ENCODE peak calls at places on chromosomes 6 and 20, in five cellular contexts. P is fibroblast of lung, Q is SJSA1, B is AG09309, I is Caco-2. S is an unnamed sample.

GRCh38 chr6:41214559-41215238 is 13.4 kb upstream of the TREML4 start:
- DNase-seq in P (no peak), Q (no peak), B (no peak), I (no peak), S (no peak)

GRCh38 chr6:31586013-31586412 is at the start of gene LST1:
- DNase-seq in P (no peak), Q (no peak), B (no peak), I (no peak), S (no peak)

GRCh38 chr6:168165891-168166290 is 86.9 kb upstream of the FRMD1 start:
- DNase-seq in P (no peak), Q (peak), B (no peak), I (no peak), S (no peak)

GRCh38 chr6:24924956-24925355 is 10.8 kb downstream of the RIPOR2 start:
- DNase-seq in P (no peak), Q (no peak), B (no peak), I (no peak), S (no peak)

GRCh38 chr6:121765060-121765459 is 329.6 kb downstream of the GJA1 start:
- DNase-seq in P (peak), Q (no peak), B (no peak), I (no peak), S (no peak)

GRCh38 chr6:95117236-95117635 is 460.1 kb upstream of the MANEA start:
- DNase-seq in P (no peak), Q (no peak), B (no peak), I (no peak), S (no peak)

GRCh38 chr6:74357329-74357728 is 661.3 kb downstream of the CD109 start:
- DNase-seq in P (peak), Q (no peak), B (peak), I (no peak), S (peak)

GRCh38 chr20:23629017-23629541 is 8.7 kb downstream of the CST3 start:
- DNase-seq in P (peak), Q (peak), B (no peak), I (peak), S (peak)

GRCh38 chr20:62496525-62497218 is 20.9 kb upstream of the GATA5 start:
- DNase-seq in P (no peak), Q (no peak), B (no peak), I (no peak), S (no peak)

GRCh38 chr20:3358676-3359340 is 48.7 kb downstream of the DNAAF9 start:
- DNase-seq in P (no peak), Q (no peak), B (no peak), I (no peak), S (no peak)

GRCh38 chr20:23609486-23610109 is 3.9 kb upstream of the CST9 start:
- DNase-seq in P (no peak), Q (no peak), B (no peak), I (no peak), S (no peak)

GRCh38 chr20:59603727-59604608 is at the start of gene PHACTR3:
- DNase-seq in P (no peak), Q (no peak), B (no peak), I (no peak), S (no peak)

GRCh38 chr6:27547157-27548075 is 74.5 kb upstream of the ZNF184 start:
- DNase-seq in P (peak), Q (no peak), B (no peak), I (peak), S (no peak)

GRCh38 chr6:2853766-2854393 is 12.2 kb upstream of the SERPINB1 start:
- DNase-seq in P (peak), Q (peak), B (no peak), I (no peak), S (peak)

GRCh38 chr6:1208876-1209275 is 103.0 kb upstream of the FOXQ1 start:
- DNase-seq in P (no peak), Q (no peak), B (no peak), I (no peak), S (no peak)

GRCh38 chr6:80696268-80696667 is 589.8 kb downstream of the BCKDHB start:
- DNase-seq in P (no peak), Q (no peak), B (no peak), I (no peak), S (no peak)

GRCh38 chr6:169230322-169230665 is 23.4 kb downstream of the THBS2 start:
- DNase-seq in P (peak), Q (peak), B (no peak), I (no peak), S (no peak)

GRCh38 chr6:137867685-137868509 is 838 bp downstream of the TNFAIP3 start:
- DNase-seq in P (no peak), Q (no peak), B (no peak), I (no peak), S (no peak)

GRCh38 chr6:122568350-122568749 is 41.9 kb upstream of the PKIB start:
- DNase-seq in P (no peak), Q (no peak), B (no peak), I (no peak), S (no peak)

GRCh38 chr6:35497571-35498406 is 910 bp upstream of the TEAD3 start:
- DNase-seq in P (peak), Q (peak), B (peak), I (peak), S (peak)
- H3K4me3 ChIP-seq in P (peak), Q (peak), B (peak), I (peak), S (peak)

GRCh38 chr6:170497845-170498281 is 55.2 kb downstream of the PSMB1 start:
- DNase-seq in P (peak), Q (no peak), B (no peak), I (no peak), S (no peak)
- H3K4me3 ChIP-seq in P (no peak), Q (no peak), B (no peak), I (no peak), S (no peak)

GRCh38 chr6:108582618-108583017 is 21.9 kb downstream of the FOXO3 start:
- DNase-seq in P (no peak), Q (no peak), B (no peak), I (no peak), S (no peak)

GRCh38 chr6:108580645-108581044 is 19.9 kb downstream of the FOXO3 start:
- DNase-seq in P (no peak), Q (no peak), B (no peak), I (no peak), S (no peak)

GRCh38 chr6:108578595-108579038 is 17.9 kb downstream of the FOXO3 start:
- DNase-seq in P (peak), Q (peak), B (no peak), I (no peak), S (no peak)

GRCh38 chr6:108581932-108582500 is 21.3 kb downstream of the FOXO3 start:
- DNase-seq in P (peak), Q (no peak), B (no peak), I (no peak), S (no peak)

DNA sequence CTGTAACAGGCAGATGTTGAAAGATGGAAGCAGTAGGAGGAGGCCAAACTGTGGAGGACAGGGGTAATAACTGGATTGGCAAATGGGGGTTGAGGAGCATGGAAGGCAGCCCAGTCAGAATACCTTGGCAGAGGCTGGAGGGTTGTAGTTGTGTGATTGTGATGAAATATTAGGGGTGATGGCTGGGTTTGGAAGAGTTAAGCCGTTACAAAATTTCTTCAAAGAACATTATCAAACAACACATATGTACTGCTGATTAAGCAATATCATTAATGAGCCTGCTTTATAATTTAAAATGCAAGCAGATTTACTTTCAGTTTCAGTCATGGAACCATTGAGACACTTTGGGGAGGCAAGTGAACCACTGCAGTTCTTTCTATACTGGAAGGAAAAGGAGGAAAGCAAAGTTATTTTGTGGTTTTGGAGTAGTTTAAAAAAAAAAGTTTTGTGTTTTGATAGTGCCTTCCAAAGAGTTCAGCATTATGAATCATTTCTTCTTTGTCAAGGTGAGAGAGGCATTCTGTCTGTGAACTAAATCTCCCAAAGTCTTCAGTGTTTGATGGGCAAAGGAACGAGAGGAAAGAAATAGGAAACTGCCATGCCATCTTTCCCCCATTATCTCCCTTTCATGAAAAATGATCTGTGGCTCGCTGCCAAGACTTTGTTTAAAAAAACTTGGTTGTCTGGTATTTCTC is 20.7 kb downstream of the FOXO3 start:
- DNase-seq in P (peak), Q (peak), B (no peak), I (no peak), S (peak)
- H3K4me3 ChIP-seq in P (peak), Q (peak), B (peak), I (no peak), S (no peak)

DNA sequence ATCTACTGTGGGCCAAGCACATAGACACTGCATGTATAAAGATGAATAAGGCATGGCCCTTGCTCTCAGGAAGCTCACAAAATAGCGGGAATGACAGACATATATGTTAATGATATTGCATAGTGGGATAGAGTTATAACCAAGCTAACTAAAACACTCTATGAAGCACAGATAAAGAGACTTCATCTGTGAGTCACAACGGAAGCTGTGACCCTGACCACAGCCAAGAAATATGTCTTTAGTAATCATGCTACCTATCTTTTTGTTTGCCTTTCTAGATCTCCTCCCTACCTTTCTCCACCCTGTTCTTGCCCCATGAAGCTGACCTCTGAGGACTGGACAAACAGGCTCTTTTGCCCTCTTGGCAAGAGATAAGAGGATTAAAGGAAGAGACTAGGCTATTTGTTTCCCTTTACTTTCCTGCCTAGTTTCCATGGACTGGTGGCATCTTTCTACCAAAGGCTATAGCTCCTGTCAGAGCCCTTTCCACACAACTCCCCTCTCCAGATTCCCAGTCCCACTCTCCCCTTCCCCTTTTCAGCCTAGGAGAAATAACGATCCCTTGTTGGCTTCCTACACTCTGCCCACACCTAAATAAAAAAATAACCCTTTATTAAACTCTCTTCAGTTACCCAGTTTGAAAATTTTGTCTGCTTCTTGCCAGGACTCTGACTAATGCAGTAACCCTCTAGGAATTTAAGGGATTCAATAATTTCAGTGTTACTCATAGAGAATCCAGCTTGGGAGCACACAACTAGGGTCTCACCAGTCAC is 504.9 kb upstream of the MARCKS start:
- DNase-seq in P (peak), Q (peak), B (no peak), I (peak), S (peak)
- H3K4me3 ChIP-seq in P (no peak), Q (no peak), B (no peak), I (no peak), S (no peak)

DNA sequence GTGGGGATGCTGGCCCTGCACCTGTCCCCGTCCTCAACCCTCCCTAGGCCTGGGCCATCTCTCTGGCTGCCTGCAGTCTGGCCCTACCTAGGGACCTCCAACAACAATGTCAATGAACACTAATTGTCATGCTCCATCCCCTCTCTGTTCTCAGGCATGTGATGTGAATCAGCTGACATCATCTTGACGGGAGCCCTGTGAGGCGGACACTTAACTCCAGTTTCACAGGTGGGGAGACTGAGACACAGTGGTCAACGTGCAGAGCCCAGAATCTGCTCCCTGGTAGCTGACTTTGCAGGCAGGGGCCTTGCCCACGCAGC is 762 bp upstream of the TCEA2 start:
- DNase-seq in P (no peak), Q (no peak), B (no peak), I (no peak), S (no peak)
- H3K4me3 ChIP-seq in P (peak), Q (peak), B (peak), I (peak), S (peak)

GRCh38 chr6:116529466-116529969 is 16.0 kb downstream of the TRAPPC3L start:
- DNase-seq in P (peak), Q (no peak), B (no peak), I (no peak), S (no peak)
- H3K4me3 ChIP-seq in P (no peak), Q (no peak), B (no peak), I (no peak), S (no peak)

GRCh38 chr6:42915737-42916136 is at the start of gene PTCRA:
- DNase-seq in P (no peak), Q (no peak), B (no peak), I (no peak), S (no peak)
- H3K4me3 ChIP-seq in P (no peak), Q (no peak), B (no peak), I (no peak), S (no peak)

DNA sequence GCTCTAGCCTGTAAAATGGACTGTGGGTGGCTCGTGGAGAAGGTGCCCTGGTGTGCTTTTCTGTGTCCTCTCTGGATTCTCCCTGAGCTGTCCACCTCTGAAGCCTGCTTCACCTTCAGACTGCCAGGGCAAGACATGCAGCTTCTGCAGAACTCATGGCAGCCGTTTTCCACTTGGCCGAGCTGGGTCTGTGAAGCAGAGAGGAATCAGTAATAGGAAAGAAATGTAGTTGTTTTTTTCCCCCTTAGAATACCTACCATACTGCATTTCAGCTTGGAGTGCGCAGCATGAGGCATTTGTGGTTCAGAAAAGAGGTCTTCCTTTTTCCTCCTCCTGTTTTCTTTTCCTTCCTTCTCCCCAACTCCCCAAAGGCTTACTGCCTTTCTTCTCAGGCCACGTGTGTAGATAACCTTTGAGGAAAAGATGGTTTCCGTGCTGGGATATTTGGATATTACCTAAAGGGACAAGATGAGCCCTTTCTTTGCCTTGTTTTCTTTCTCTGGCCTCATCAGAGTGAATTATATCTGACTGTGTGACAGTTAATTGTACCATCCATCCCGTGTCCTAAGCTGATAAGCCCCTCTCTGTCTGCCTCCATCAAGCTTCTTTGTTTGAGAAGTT is 39.4 kb downstream of the RREB1 start:
- DNase-seq in P (peak), Q (no peak), B (no peak), I (no peak), S (no peak)
- H3K4me3 ChIP-seq in P (no peak), Q (no peak), B (no peak), I (no peak), S (no peak)

GRCh38 chr6:28789553-28790083 is 134.2 kb downstream of the TRIM27 start:
- DNase-seq in P (peak), Q (peak), B (no peak), I (peak), S (no peak)
- H3K4me3 ChIP-seq in P (peak), Q (peak), B (peak), I (peak), S (peak)

S was measured in skeletal muscle cell.